ENCODE peak calls at places on chromosomes 16 and 17, in eight cellular contexts. One of them, this sample, is unnamed. For H3K4me1, the result is how much of the 10 kb centered on the place peaks cover.

GRCh38 chr17:9401434-9401833 is 174.2 kb downstream of the STX8 start:
- DNase-seq in A549: peak
- DNase-seq in mesendoderm: peak
- DNase-seq in adrenal gland: no peak
- DNase-seq in cardiac muscle cell: peak
- DNase-seq in HCT116: no peak
- DNase-seq in tibial nerve: no peak
- DNase-seq in BE2C: no peak
- DNase-seq in this sample: no peak

GRCh38 chr16:12901204-12901596 is 198 bp upstream of the SHISA9 start:
- DNase-seq in BE2C: no peak
- DNase-seq in HCT116: no peak
- DNase-seq in mesendoderm: peak
- DNase-seq in cardiac muscle cell: peak
- DNase-seq in tibial nerve: no peak
- DNase-seq in A549: no peak
- DNase-seq in adrenal gland: peak
- DNase-seq in this sample: no peak

GRCh38 chr16:3456374-3456773 is 12.9 kb downstream of the NAA60 start:
- DNase-seq in BE2C: no peak
- DNase-seq in adrenal gland: peak
- DNase-seq in cardiac muscle cell: no peak
- DNase-seq in tibial nerve: peak
- DNase-seq in mesendoderm: no peak
- DNase-seq in HCT116: no peak
- DNase-seq in A549: no peak
- DNase-seq in this sample: no peak

GRCh38 chr17:27569257-27569722 is 61.7 kb upstream of the LGALS9 start:
- DNase-seq in adrenal gland: peak
- DNase-seq in tibial nerve: no peak
- DNase-seq in cardiac muscle cell: peak
- DNase-seq in HCT116: no peak
- DNase-seq in mesendoderm: peak
- DNase-seq in A549: peak
- DNase-seq in BE2C: peak
- DNase-seq in this sample: peak

GRCh38 chr17:82876149-82876548 is 36.3 kb upstream of the ZNF750 start:
- DNase-seq in mesendoderm: peak
- DNase-seq in tibial nerve: no peak
- DNase-seq in cardiac muscle cell: no peak
- DNase-seq in adrenal gland: peak
- DNase-seq in HCT116: no peak
- DNase-seq in BE2C: no peak
- DNase-seq in A549: no peak
- DNase-seq in this sample: no peak

GRCh38 chr17:32266389-32267269 is 997 bp downstream of the RHBDL3 start:
- DNase-seq in A549: no peak
- DNase-seq in cardiac muscle cell: peak
- DNase-seq in HCT116: no peak
- DNase-seq in adrenal gland: no peak
- DNase-seq in mesendoderm: peak
- DNase-seq in tibial nerve: no peak
- DNase-seq in BE2C: no peak
- DNase-seq in this sample: no peak

GRCh38 chr17:27879987-27880608 is 13.1 kb downstream of the LYRM9 start:
- DNase-seq in BE2C: peak
- DNase-seq in mesendoderm: peak
- DNase-seq in HCT116: no peak
- DNase-seq in A549: peak
- DNase-seq in cardiac muscle cell: peak
- DNase-seq in tibial nerve: peak
- DNase-seq in adrenal gland: peak
- DNase-seq in this sample: peak

GRCh38 chr16:64545769-64546168 is 576.1 kb downstream of the CDH11 start:
- DNase-seq in adrenal gland: no peak
- DNase-seq in BE2C: no peak
- DNase-seq in HCT116: no peak
- DNase-seq in A549: no peak
- DNase-seq in tibial nerve: no peak
- DNase-seq in mesendoderm: no peak
- DNase-seq in cardiac muscle cell: peak
- DNase-seq in this sample: no peak

GRCh38 chr17:77163001-77163400 is 22.2 kb downstream of the SEC14L1 start:
- DNase-seq in adrenal gland: peak
- DNase-seq in BE2C: no peak
- DNase-seq in cardiac muscle cell: no peak
- DNase-seq in HCT116: no peak
- DNase-seq in mesendoderm: no peak
- DNase-seq in tibial nerve: no peak
- DNase-seq in A549: no peak
- DNase-seq in this sample: no peak

GRCh38 chr17:2695243-2695960 is 16.2 kb downstream of the CLUH start:
- DNase-seq in tibial nerve: no peak
- DNase-seq in cardiac muscle cell: no peak
- DNase-seq in mesendoderm: no peak
- DNase-seq in adrenal gland: no peak
- DNase-seq in BE2C: no peak
- DNase-seq in HCT116: no peak
- DNase-seq in A549: no peak
- DNase-seq in this sample: no peak

GRCh38 chr16:66740010-66740409 is 11.4 kb downstream of the DYNC1LI2 start:
- DNase-seq in adrenal gland: no peak
- DNase-seq in BE2C: peak
- DNase-seq in cardiac muscle cell: peak
- DNase-seq in mesendoderm: peak
- DNase-seq in A549: peak
- DNase-seq in tibial nerve: no peak
- DNase-seq in HCT116: no peak
- DNase-seq in this sample: peak

GRCh38 chr16:88305176-88305575 is 77.6 kb upstream of the ZNF469 start:
- DNase-seq in mesendoderm: no peak
- DNase-seq in adrenal gland: no peak
- DNase-seq in cardiac muscle cell: no peak
- DNase-seq in BE2C: no peak
- DNase-seq in A549: no peak
- DNase-seq in HCT116: no peak
- DNase-seq in tibial nerve: no peak
- DNase-seq in this sample: no peak

GRCh38 chr16:88306411-88306810 is 76.3 kb upstream of the ZNF469 start:
- DNase-seq in cardiac muscle cell: no peak
- DNase-seq in BE2C: no peak
- DNase-seq in tibial nerve: no peak
- DNase-seq in adrenal gland: no peak
- DNase-seq in HCT116: no peak
- DNase-seq in mesendoderm: no peak
- DNase-seq in A549: no peak
- DNase-seq in this sample: no peak

GRCh38 chr16:88302666-88303065 is 80.1 kb upstream of the ZNF469 start:
- DNase-seq in mesendoderm: no peak
- DNase-seq in A549: no peak
- DNase-seq in adrenal gland: no peak
- DNase-seq in tibial nerve: no peak
- DNase-seq in HCT116: no peak
- DNase-seq in cardiac muscle cell: no peak
- DNase-seq in BE2C: no peak
- DNase-seq in this sample: no peak

GRCh38 chr16:88303405-88303804 is 79.4 kb upstream of the ZNF469 start:
- DNase-seq in tibial nerve: no peak
- DNase-seq in HCT116: no peak
- DNase-seq in A549: no peak
- DNase-seq in mesendoderm: no peak
- DNase-seq in cardiac muscle cell: no peak
- DNase-seq in BE2C: no peak
- DNase-seq in adrenal gland: no peak
- DNase-seq in this sample: no peak

GRCh38 chr16:88303890-88304819 is 78.6 kb upstream of the ZNF469 start:
- DNase-seq in mesendoderm: peak
- DNase-seq in cardiac muscle cell: peak
- DNase-seq in A549: no peak
- DNase-seq in adrenal gland: peak
- DNase-seq in tibial nerve: no peak
- DNase-seq in HCT116: no peak
- DNase-seq in BE2C: no peak
- DNase-seq in this sample: no peak
- H3K4me1 ChIP-seq in mesendoderm: under half
- H3K4me1 ChIP-seq in cardiac muscle cell: under half
- H3K4me1 ChIP-seq in A549: under half
- H3K4me1 ChIP-seq in adrenal gland: under half
- H3K4me1 ChIP-seq in tibial nerve: under half
- H3K4me1 ChIP-seq in HCT116: under half
- H3K4me1 ChIP-seq in BE2C: under half
- H3K4me1 ChIP-seq in this sample: under half

DNA sequence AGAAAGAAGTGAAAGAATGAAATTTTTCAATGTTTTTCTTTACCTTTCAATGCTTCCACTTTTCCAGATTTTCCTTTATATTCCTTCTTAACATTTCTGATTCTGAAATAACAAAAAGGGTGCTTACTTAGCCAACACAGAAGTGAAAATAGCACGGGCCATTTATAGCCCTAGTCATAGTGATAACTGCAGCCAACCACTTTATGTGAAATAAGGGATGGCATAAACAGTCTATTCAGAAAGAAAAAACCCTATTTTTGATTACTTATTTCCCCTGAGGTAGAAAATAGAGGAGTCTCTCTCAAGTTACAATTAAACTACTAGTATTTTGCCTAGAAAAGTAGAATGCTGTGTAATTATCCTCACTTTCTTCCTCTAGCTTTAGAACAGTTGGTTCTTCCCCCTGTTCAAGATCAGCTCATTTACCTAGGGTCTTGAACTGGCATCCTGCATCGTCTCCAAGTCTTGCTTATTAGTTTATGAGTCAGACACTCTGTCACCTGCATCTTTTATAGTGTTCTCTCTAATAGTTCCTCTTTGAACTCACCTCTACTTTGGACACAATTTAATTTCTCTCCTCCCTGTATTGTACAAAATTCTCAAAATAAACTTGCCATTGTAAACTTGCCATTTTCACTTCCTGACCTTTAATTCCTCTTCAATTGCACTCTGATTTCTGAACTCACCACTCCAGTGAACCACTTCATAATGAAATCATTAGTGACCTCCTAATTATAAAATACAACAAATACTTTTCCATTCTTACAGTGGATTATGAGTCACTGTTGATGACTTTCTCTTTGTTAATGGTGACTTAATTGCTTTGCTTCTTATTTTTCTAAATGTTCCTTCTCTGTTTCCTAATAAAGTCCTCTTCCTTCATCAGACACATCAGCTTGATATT is 23.6 kb downstream of the ABCA6 start:
- DNase-seq in tibial nerve: no peak
- DNase-seq in HCT116: no peak
- DNase-seq in BE2C: no peak
- DNase-seq in mesendoderm: no peak
- DNase-seq in cardiac muscle cell: peak
- DNase-seq in A549: no peak
- DNase-seq in adrenal gland: no peak
- DNase-seq in this sample: no peak
- H3K4me1 ChIP-seq in tibial nerve: under half
- H3K4me1 ChIP-seq in HCT116: under half
- H3K4me1 ChIP-seq in BE2C: under half
- H3K4me1 ChIP-seq in mesendoderm: under half
- H3K4me1 ChIP-seq in cardiac muscle cell: under half
- H3K4me1 ChIP-seq in A549: under half
- H3K4me1 ChIP-seq in adrenal gland: under half
- H3K4me1 ChIP-seq in this sample: under half

DNA sequence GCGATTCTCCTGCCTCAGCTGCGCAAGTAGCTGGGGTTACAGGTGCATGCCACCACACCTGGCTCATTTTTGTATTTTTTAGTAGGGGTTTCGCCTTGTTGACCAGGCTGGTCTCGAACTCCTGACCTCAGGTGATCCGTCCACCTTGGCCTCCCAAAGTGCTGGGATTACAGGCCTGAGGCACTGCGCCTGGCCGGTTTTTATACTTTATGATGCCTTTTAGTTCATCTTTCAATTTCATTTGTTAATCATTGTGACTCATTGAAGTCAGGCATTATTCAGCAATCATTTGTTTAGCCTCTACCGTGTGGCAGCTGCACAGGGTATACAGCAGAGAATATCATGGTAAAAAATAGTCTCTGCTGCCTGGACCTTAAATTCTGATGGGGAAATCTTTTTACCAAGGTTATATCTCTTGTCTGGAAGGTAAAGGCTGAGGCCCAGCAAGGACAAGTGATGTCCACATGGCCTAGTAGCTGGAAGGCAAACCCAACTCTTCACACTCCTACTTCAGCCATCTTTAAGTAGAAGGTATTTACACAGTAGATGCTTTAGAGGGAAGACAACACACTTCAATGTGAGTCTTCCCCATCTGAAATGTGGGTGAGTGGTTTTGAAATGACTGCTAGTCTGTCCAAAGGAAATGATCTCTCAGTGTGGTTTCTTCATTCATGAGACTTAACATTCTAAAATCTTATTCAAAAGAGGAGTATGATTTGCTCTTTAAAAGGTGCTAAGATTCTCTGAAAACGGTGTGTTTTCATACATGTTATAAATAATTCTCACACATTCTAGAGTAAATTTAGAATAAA is 2.4 kb downstream of the PRPSAP2 start:
- DNase-seq in BE2C: no peak
- DNase-seq in mesendoderm: no peak
- DNase-seq in HCT116: no peak
- DNase-seq in adrenal gland: no peak
- DNase-seq in tibial nerve: no peak
- DNase-seq in cardiac muscle cell: no peak
- DNase-seq in A549: no peak
- DNase-seq in this sample: peak
- H3K4me1 ChIP-seq in BE2C: under half
- H3K4me1 ChIP-seq in mesendoderm: under half
- H3K4me1 ChIP-seq in HCT116: under half
- H3K4me1 ChIP-seq in adrenal gland: under half
- H3K4me1 ChIP-seq in tibial nerve: under half
- H3K4me1 ChIP-seq in cardiac muscle cell: under half
- H3K4me1 ChIP-seq in A549: under half
- H3K4me1 ChIP-seq in this sample: under half

GRCh38 chr17:39792523-39793221 is 54.9 kb downstream of the GRB7 start:
- DNase-seq in adrenal gland: no peak
- DNase-seq in BE2C: no peak
- DNase-seq in A549: no peak
- DNase-seq in HCT116: no peak
- DNase-seq in mesendoderm: no peak
- DNase-seq in tibial nerve: no peak
- DNase-seq in cardiac muscle cell: no peak
- DNase-seq in this sample: no peak

GRCh38 chr17:39793473-39793872 is 55.7 kb downstream of the GRB7 start:
- DNase-seq in tibial nerve: no peak
- DNase-seq in HCT116: no peak
- DNase-seq in cardiac muscle cell: no peak
- DNase-seq in BE2C: no peak
- DNase-seq in adrenal gland: no peak
- DNase-seq in A549: no peak
- DNase-seq in mesendoderm: no peak
- DNase-seq in this sample: no peak

GRCh38 chr17:39799395-39799794 is 61.7 kb downstream of the GRB7 start:
- DNase-seq in adrenal gland: no peak
- DNase-seq in mesendoderm: no peak
- DNase-seq in tibial nerve: no peak
- DNase-seq in A549: no peak
- DNase-seq in cardiac muscle cell: no peak
- DNase-seq in HCT116: no peak
- DNase-seq in BE2C: no peak
- DNase-seq in this sample: no peak

GRCh38 chr17:39791296-39791992 is 53.7 kb downstream of the GRB7 start:
- DNase-seq in adrenal gland: no peak
- DNase-seq in cardiac muscle cell: no peak
- DNase-seq in A549: no peak
- DNase-seq in HCT116: no peak
- DNase-seq in mesendoderm: peak
- DNase-seq in tibial nerve: no peak
- DNase-seq in BE2C: no peak
- DNase-seq in this sample: peak

GRCh38 chr17:39794249-39794970 is 56.7 kb downstream of the GRB7 start:
- DNase-seq in cardiac muscle cell: no peak
- DNase-seq in A549: no peak
- DNase-seq in tibial nerve: no peak
- DNase-seq in adrenal gland: no peak
- DNase-seq in BE2C: no peak
- DNase-seq in mesendoderm: no peak
- DNase-seq in HCT116: no peak
- DNase-seq in this sample: peak
- H3K4me1 ChIP-seq in cardiac muscle cell: under half
- H3K4me1 ChIP-seq in A549: under half
- H3K4me1 ChIP-seq in tibial nerve: under half
- H3K4me1 ChIP-seq in adrenal gland: under half
- H3K4me1 ChIP-seq in BE2C: under half
- H3K4me1 ChIP-seq in mesendoderm: under half
- H3K4me1 ChIP-seq in HCT116: under half
- H3K4me1 ChIP-seq in this sample: half or more